ENCODE peak calls at places on chromosome X, in six cellular contexts. One of them, this sample, is unnamed.

GRCh38 chrX:56343664-56344063 is 111.5 kb downstream of the KLF8 start:
- ATAC-seq in body of pancreas: no peak
- ATAC-seq in right lobe of liver: no peak
- ATAC-seq in heart left ventricle: no peak
- ATAC-seq in HCT116: no peak
- ATAC-seq in upper lobe of left lung: no peak
- ATAC-seq in this sample: no peak

GRCh38 chrX:154372612-154373022 is 1.8 kb downstream of the FLNA start:
- ATAC-seq in body of pancreas: peak
- ATAC-seq in right lobe of liver: no peak
- ATAC-seq in heart left ventricle: no peak
- ATAC-seq in HCT116: no peak
- ATAC-seq in upper lobe of left lung: no peak
- ATAC-seq in this sample: no peak

GRCh38 chrX:9180623-9181022 is 146.7 kb upstream of the FAM9B start:
- ATAC-seq in body of pancreas: no peak
- ATAC-seq in right lobe of liver: no peak
- ATAC-seq in heart left ventricle: no peak
- ATAC-seq in HCT116: no peak
- ATAC-seq in upper lobe of left lung: no peak
- ATAC-seq in this sample: no peak

GRCh38 chrX:149881081-149881711 is at the start of gene MAGEA8:
- ATAC-seq in body of pancreas: no peak
- ATAC-seq in right lobe of liver: no peak
- ATAC-seq in heart left ventricle: no peak
- ATAC-seq in HCT116: peak
- ATAC-seq in upper lobe of left lung: no peak
- ATAC-seq in this sample: peak

GRCh38 chrX:118189628-118190027 is 73.0 kb upstream of the KLHL13 start:
- ATAC-seq in body of pancreas: peak
- ATAC-seq in right lobe of liver: no peak
- ATAC-seq in heart left ventricle: peak
- ATAC-seq in HCT116: no peak
- ATAC-seq in upper lobe of left lung: no peak
- ATAC-seq in this sample: no peak

GRCh38 chrX:132411310-132411977 is 77.4 kb downstream of the MBNL3 start:
- ATAC-seq in body of pancreas: no peak
- ATAC-seq in right lobe of liver: peak
- ATAC-seq in heart left ventricle: peak
- ATAC-seq in HCT116: no peak
- ATAC-seq in upper lobe of left lung: no peak
- ATAC-seq in this sample: no peak

GRCh38 chrX:155718964-155719586 is 106.3 kb upstream of the TMLHE start:
- ATAC-seq in body of pancreas: no peak
- ATAC-seq in right lobe of liver: no peak
- ATAC-seq in heart left ventricle: peak
- ATAC-seq in HCT116: no peak
- ATAC-seq in upper lobe of left lung: no peak
- ATAC-seq in this sample: no peak

GRCh38 chrX:57453901-57454300 is 137.9 kb upstream of the ZXDB start:
- ATAC-seq in body of pancreas: no peak
- ATAC-seq in right lobe of liver: peak
- ATAC-seq in heart left ventricle: peak
- ATAC-seq in HCT116: peak
- ATAC-seq in upper lobe of left lung: no peak
- ATAC-seq in this sample: no peak

GRCh38 chrX:109049903-109050302 is 313.5 kb upstream of the IRS4 start:
- ATAC-seq in body of pancreas: no peak
- ATAC-seq in right lobe of liver: no peak
- ATAC-seq in heart left ventricle: no peak
- ATAC-seq in HCT116: peak
- ATAC-seq in upper lobe of left lung: no peak
- ATAC-seq in this sample: no peak

GRCh38 chrX:102739642-102740041 is 19.1 kb downstream of the GPRASP3 start:
- ATAC-seq in body of pancreas: no peak
- ATAC-seq in right lobe of liver: no peak
- ATAC-seq in heart left ventricle: no peak
- ATAC-seq in HCT116: no peak
- ATAC-seq in upper lobe of left lung: no peak
- ATAC-seq in this sample: no peak

GRCh38 chrX:136711147-136711546 is 63.2 kb downstream of the CD40LG start:
- ATAC-seq in body of pancreas: no peak
- ATAC-seq in right lobe of liver: peak
- ATAC-seq in heart left ventricle: peak
- ATAC-seq in HCT116: peak
- ATAC-seq in upper lobe of left lung: no peak
- ATAC-seq in this sample: no peak

GRCh38 chrX:107729558-107730297 is 45.9 kb downstream of the TSC22D3 start:
- ATAC-seq in body of pancreas: no peak
- ATAC-seq in right lobe of liver: peak
- ATAC-seq in heart left ventricle: peak
- ATAC-seq in HCT116: no peak
- ATAC-seq in upper lobe of left lung: no peak
- ATAC-seq in this sample: peak

GRCh38 chrX:110684653-110685052 is 111.0 kb downstream of the CHRDL1 start:
- ATAC-seq in body of pancreas: no peak
- ATAC-seq in right lobe of liver: no peak
- ATAC-seq in heart left ventricle: no peak
- ATAC-seq in HCT116: no peak
- ATAC-seq in upper lobe of left lung: no peak
- ATAC-seq in this sample: no peak

GRCh38 chrX:150602296-150602695 is 33.9 kb downstream of the MTM1 start:
- ATAC-seq in body of pancreas: no peak
- ATAC-seq in right lobe of liver: no peak
- ATAC-seq in heart left ventricle: no peak
- ATAC-seq in HCT116: no peak
- ATAC-seq in upper lobe of left lung: no peak
- ATAC-seq in this sample: no peak

GRCh38 chrX:103362504-103362903 is 6.2 kb downstream of the TCEAL9 start:
- ATAC-seq in body of pancreas: peak
- ATAC-seq in right lobe of liver: peak
- ATAC-seq in heart left ventricle: no peak
- ATAC-seq in HCT116: peak
- ATAC-seq in upper lobe of left lung: no peak
- ATAC-seq in this sample: no peak

GRCh38 chrX:20253232-20253543 is 13.5 kb downstream of the RPS6KA3 start:
- ATAC-seq in body of pancreas: no peak
- ATAC-seq in right lobe of liver: peak
- ATAC-seq in heart left ventricle: no peak
- ATAC-seq in HCT116: no peak
- ATAC-seq in upper lobe of left lung: no peak
- ATAC-seq in this sample: no peak

GRCh38 chrX:151790421-151791160 is 56.0 kb downstream of the CNGA2 start:
- ATAC-seq in body of pancreas: no peak
- ATAC-seq in right lobe of liver: no peak
- ATAC-seq in heart left ventricle: no peak
- ATAC-seq in HCT116: no peak
- ATAC-seq in upper lobe of left lung: no peak
- ATAC-seq in this sample: no peak

GRCh38 chrX:120718969-120719368 is 89.1 kb upstream of the C1GALT1C1 start:
- ATAC-seq in body of pancreas: no peak
- ATAC-seq in right lobe of liver: no peak
- ATAC-seq in heart left ventricle: no peak
- ATAC-seq in HCT116: no peak
- ATAC-seq in upper lobe of left lung: no peak
- ATAC-seq in this sample: no peak

GRCh38 chrX:101368800-101369199 is 17.2 kb downstream of the BTK start:
- ATAC-seq in body of pancreas: no peak
- ATAC-seq in right lobe of liver: no peak
- ATAC-seq in heart left ventricle: no peak
- ATAC-seq in HCT116: no peak
- ATAC-seq in upper lobe of left lung: no peak
- ATAC-seq in this sample: no peak

GRCh38 chrX:11151799-11152591 is 40.9 kb downstream of the HCCS start:
- ATAC-seq in body of pancreas: no peak
- ATAC-seq in right lobe of liver: no peak
- ATAC-seq in heart left ventricle: no peak
- ATAC-seq in HCT116: no peak
- ATAC-seq in upper lobe of left lung: no peak
- ATAC-seq in this sample: no peak

GRCh38 chrX:104351173-104351769 is 96.5 kb upstream of the ESX1 start:
- ATAC-seq in body of pancreas: no peak
- ATAC-seq in right lobe of liver: no peak
- ATAC-seq in heart left ventricle: no peak
- ATAC-seq in HCT116: peak
- ATAC-seq in upper lobe of left lung: no peak
- ATAC-seq in this sample: no peak

GRCh38 chrX:74246524-74246923 is 57.5 kb upstream of the ZCCHC13 start:
- ATAC-seq in body of pancreas: no peak
- ATAC-seq in right lobe of liver: no peak
- ATAC-seq in heart left ventricle: no peak
- ATAC-seq in HCT116: no peak
- ATAC-seq in upper lobe of left lung: no peak
- ATAC-seq in this sample: no peak

GRCh38 chrX:63930140-63930539 is 145.1 kb upstream of the ARHGEF9 start:
- ATAC-seq in body of pancreas: no peak
- ATAC-seq in right lobe of liver: no peak
- ATAC-seq in heart left ventricle: no peak
- ATAC-seq in HCT116: peak
- ATAC-seq in upper lobe of left lung: no peak
- ATAC-seq in this sample: no peak

GRCh38 chrX:112087545-112087944 is 5.0 kb upstream of the TRPC5 start:
- ATAC-seq in body of pancreas: no peak
- ATAC-seq in right lobe of liver: peak
- ATAC-seq in heart left ventricle: no peak
- ATAC-seq in HCT116: no peak
- ATAC-seq in upper lobe of left lung: no peak
- ATAC-seq in this sample: no peak

GRCh38 chrX:107849747-107850478 is 24.2 kb downstream of the MID2 start:
- ATAC-seq in body of pancreas: no peak
- ATAC-seq in right lobe of liver: peak
- ATAC-seq in heart left ventricle: no peak
- ATAC-seq in HCT116: peak
- ATAC-seq in upper lobe of left lung: no peak
- ATAC-seq in this sample: no peak

GRCh38 chrX:2969021-2969420 is 37.3 kb upstream of the ARSH start:
- ATAC-seq in body of pancreas: no peak
- ATAC-seq in right lobe of liver: no peak
- ATAC-seq in heart left ventricle: peak
- ATAC-seq in HCT116: no peak
- ATAC-seq in upper lobe of left lung: no peak
- ATAC-seq in this sample: no peak

GRCh38 chrX:130060122-130061069 is 49.9 kb downstream of the ELF4 start:
- ATAC-seq in body of pancreas: peak
- ATAC-seq in right lobe of liver: peak
- ATAC-seq in heart left ventricle: peak
- ATAC-seq in HCT116: peak
- ATAC-seq in upper lobe of left lung: peak
- ATAC-seq in this sample: peak
- TF ChIP-seq POLR2A in body of pancreas: no peak
- TF ChIP-seq POLR2A in right lobe of liver: no peak
- TF ChIP-seq POLR2A in heart left ventricle: peak
- TF ChIP-seq POLR2A in HCT116: no peak
- TF ChIP-seq POLR2A in upper lobe of left lung: no peak
- TF ChIP-seq POLR2A in this sample: no peak

GRCh38 chrX:115029869-115030564 is 12.6 kb upstream of the IL13RA2 start:
- ATAC-seq in body of pancreas: no peak
- ATAC-seq in right lobe of liver: no peak
- ATAC-seq in heart left ventricle: no peak
- ATAC-seq in HCT116: no peak
- ATAC-seq in upper lobe of left lung: no peak
- ATAC-seq in this sample: no peak
- TF ChIP-seq POLR2A in body of pancreas: no peak
- TF ChIP-seq POLR2A in right lobe of liver: no peak
- TF ChIP-seq POLR2A in heart left ventricle: no peak
- TF ChIP-seq POLR2A in HCT116: no peak
- TF ChIP-seq POLR2A in upper lobe of left lung: no peak
- TF ChIP-seq POLR2A in this sample: no peak

DNA sequence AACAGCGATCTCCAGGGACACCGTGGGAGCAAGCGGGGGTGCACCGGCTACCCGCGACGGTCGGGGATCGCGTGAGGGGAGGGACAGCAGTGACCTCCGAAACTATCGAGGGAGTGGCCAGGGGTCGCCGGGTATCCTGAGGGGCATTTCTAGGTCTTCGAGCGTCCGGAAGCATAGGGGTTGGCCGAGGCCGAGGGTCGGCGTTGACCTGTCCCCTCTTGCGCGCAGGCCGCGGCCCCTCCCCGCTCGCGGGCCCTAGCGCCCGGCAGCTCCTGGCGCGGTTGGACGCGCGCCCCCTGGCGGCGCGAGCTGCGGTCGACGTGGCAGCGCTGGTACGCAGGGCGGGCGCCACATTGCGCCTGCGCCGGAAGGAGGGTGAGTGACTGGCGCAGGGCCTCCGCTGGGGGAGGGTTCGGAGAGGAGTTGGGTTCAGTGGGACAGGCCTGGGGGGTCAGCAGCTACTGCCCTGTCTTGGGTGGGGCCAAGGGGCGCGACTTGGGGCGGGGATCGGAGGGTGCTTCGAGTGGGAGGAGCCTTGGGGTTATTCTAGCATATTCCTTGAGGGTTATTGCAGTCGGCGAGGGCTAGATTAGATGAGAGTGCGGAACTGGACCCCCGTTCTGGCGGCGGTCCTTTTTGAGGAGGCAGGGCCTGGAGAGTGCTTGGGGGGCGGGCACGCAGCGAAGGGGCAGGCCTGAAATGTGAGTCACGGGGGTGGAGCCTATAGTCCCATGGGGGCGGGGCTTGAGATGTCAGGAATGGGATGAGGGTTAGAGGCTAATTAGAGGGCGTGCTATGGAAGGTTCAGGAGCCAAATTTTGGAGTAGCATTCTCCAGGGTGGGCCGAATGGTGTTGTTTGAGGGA is 1.2 kb downstream of the MAGIX start:
- ATAC-seq in body of pancreas: peak
- ATAC-seq in right lobe of liver: peak
- ATAC-seq in heart left ventricle: peak
- ATAC-seq in HCT116: peak
- ATAC-seq in upper lobe of left lung: peak
- ATAC-seq in this sample: peak
- TF ChIP-seq POLR2A in body of pancreas: peak
- TF ChIP-seq POLR2A in right lobe of liver: peak
- TF ChIP-seq POLR2A in heart left ventricle: peak
- TF ChIP-seq POLR2A in HCT116: peak
- TF ChIP-seq POLR2A in upper lobe of left lung: peak
- TF ChIP-seq POLR2A in this sample: peak

GRCh38 chrX:77899081-77899828 is at the start of gene COX7B:
- ATAC-seq in body of pancreas: peak
- ATAC-seq in right lobe of liver: peak
- ATAC-seq in heart left ventricle: peak
- ATAC-seq in HCT116: peak
- ATAC-seq in upper lobe of left lung: peak
- ATAC-seq in this sample: peak
- TF ChIP-seq POLR2A in body of pancreas: peak
- TF ChIP-seq POLR2A in right lobe of liver: peak
- TF ChIP-seq POLR2A in heart left ventricle: peak
- TF ChIP-seq POLR2A in HCT116: peak
- TF ChIP-seq POLR2A in upper lobe of left lung: peak
- TF ChIP-seq POLR2A in this sample: peak

GRCh38 chrX:53683556-53684414 is 2.7 kb downstream of the HUWE1 start:
- ATAC-seq in body of pancreas: peak
- ATAC-seq in right lobe of liver: peak
- ATAC-seq in heart left ventricle: peak
- ATAC-seq in HCT116: peak
- ATAC-seq in upper lobe of left lung: peak
- ATAC-seq in this sample: peak
- TF ChIP-seq POLR2A in body of pancreas: peak
- TF ChIP-seq POLR2A in right lobe of liver: peak
- TF ChIP-seq POLR2A in heart left ventricle: peak
- TF ChIP-seq POLR2A in HCT116: no peak
- TF ChIP-seq POLR2A in upper lobe of left lung: peak
- TF ChIP-seq POLR2A in this sample: peak